ENCODE peak calls at places on chromosomes 3 and 15, in eight cellular contexts. V is renal cortical epithelial cell; F is stimulated activated CD8-positive, alpha-beta memory T cell treated with anti-CD3 and anti-CD28 coated beads, Interleukin-15, amount 100 ng/mL, for 24 hours; Z is T-helper 1 cell; J is NCI-H187; A is naive thymus-derived CD8-positive, alpha-beta T cell; Y is fibroblast of mammary gland; X is HEK293T. S is an unnamed sample.

GRCh38 chr3:194275721-194276120 is 75.4 kb downstream of the CPN2 start:
- DNase-seq in A (no peak), Z (no peak), V (no peak), J (no peak), F (no peak), X (no peak), Y (no peak), S (no peak)

GRCh38 chr15:97566957-97567356 is 393.5 kb upstream of the ARRDC4 start:
- DNase-seq in Y (no peak), Z (no peak), A (no peak), X (no peak), J (no peak), V (peak; percentile 9), F (no peak), S (no peak)

GRCh38 chr15:30925686-30926085 is 22.0 kb downstream of the FAN1 start:
- DNase-seq in A (no peak), X (no peak), Y (no peak), Z (no peak), F (no peak), V (no peak), J (no peak), S (no peak)

GRCh38 chr3:173688216-173688842 is 290.8 kb downstream of the NLGN1 start:
- DNase-seq in Y (no peak), F (no peak), Z (no peak), J (no peak), V (peak; percentile 95), X (no peak), A (no peak), S (no peak)

GRCh38 chr3:36362216-36362615 is 18.1 kb upstream of the STAC start:
- DNase-seq in Y (peak; percentile 35), Z (no peak), X (no peak), F (no peak), J (no peak), A (no peak), V (peak; percentile 77), S (no peak)

GRCh38 chr3:76954412-76954811 is 85.5 kb upstream of the ROBO2 start:
- DNase-seq in X (no peak), A (no peak), Y (no peak), V (no peak), J (no peak), Z (no peak), F (no peak), S (no peak)

GRCh38 chr3:53337167-53337940 is 10.0 kb downstream of the DCP1A start:
- DNase-seq in A (no peak), F (no peak), J (no peak), V (no peak), X (no peak), Z (no peak), Y (no peak), S (no peak)

GRCh38 chr15:57580428-57580827 is 11.3 kb upstream of the MYZAP start:
- DNase-seq in V (no peak), A (no peak), J (no peak), Z (no peak), F (no peak), X (no peak), Y (no peak), S (no peak)

GRCh38 chr3:20698896-20699295 is 512.9 kb upstream of the SGO1 start:
- DNase-seq in A (no peak), V (no peak), Y (no peak), Z (no peak), J (no peak), F (no peak), X (no peak), S (no peak)

GRCh38 chr3:191461113-191461595 is at the start of gene PYDC2:
- DNase-seq in F (no peak), J (no peak), Y (no peak), X (no peak), A (no peak), Z (no peak), V (no peak), S (no peak)

GRCh38 chr3:160531311-160531710 is 34.1 kb downstream of the KPNA4 start:
- DNase-seq in V (no peak), F (no peak), X (no peak), J (no peak), Y (no peak), Z (no peak), A (no peak), S (no peak)

GRCh38 chr15:84570164-84570692 is 30.6 kb upstream of the ZSCAN2 start:
- DNase-seq in V (no peak), X (peak; percentile 25), J (no peak), Z (peak; percentile 41), A (peak; percentile 39), Y (peak; percentile 36), F (peak; percentile 16), S (peak; percentile 91)

GRCh38 chr3:95460274-95460673 is 1354.1 kb upstream of the EPHA6 start:
- DNase-seq in A (no peak), Z (no peak), V (no peak), J (no peak), X (no peak), F (no peak), Y (no peak), S (no peak)

GRCh38 chr15:70269991-70270751 is 172.5 kb upstream of the TLE3 start:
- DNase-seq in X (no peak), Y (peak; percentile 52), F (no peak), Z (no peak), V (peak; percentile 82), A (no peak), J (peak; percentile 77), S (peak; percentile 77)

GRCh38 chr15:70178335-70179084 is 80.8 kb upstream of the TLE3 start:
- DNase-seq in Z (no peak), J (no peak), V (no peak), A (no peak), F (no peak), X (no peak), Y (no peak), S (no peak)

GRCh38 chr15:38226867-38227266 is 25.8 kb upstream of the SPRED1 start:
- DNase-seq in X (no peak), F (no peak), A (no peak), J (no peak), Z (no peak), Y (peak; percentile 91), V (peak; percentile 94), S (no peak)

GRCh38 chr15:33048255-33048654 is 146.3 kb downstream of the FMN1 start:
- DNase-seq in J (no peak), V (no peak), Y (peak; percentile 35), F (no peak), Z (no peak), A (no peak), X (no peak), S (no peak)

GRCh38 chr15:89406218-89406716 is 71.6 kb upstream of the POLG start:
- DNase-seq in F (no peak), X (no peak), J (no peak), Z (no peak), Y (no peak), V (no peak), A (no peak), S (no peak)

GRCh38 chr15:85759391-85759790 is 35.3 kb downstream of the KLHL25 start:
- DNase-seq in Y (no peak), F (no peak), V (no peak), Z (no peak), J (no peak), A (no peak), X (no peak), S (peak; percentile 71)

GRCh38 chr3:38297947-38298711 is 16.0 kb downstream of the SLC22A14 start:
- DNase-seq in J (no peak), V (peak; percentile 33), X (peak; percentile 11), A (no peak), Y (peak; percentile 43), F (no peak), Z (no peak), S (no peak)

GRCh38 chr15:78811124-78811824 is at the start of gene ADAMTS7:
- DNase-seq in Y (peak; percentile 49), A (peak; percentile 70), V (peak; percentile 8), F (no peak), X (peak; percentile 92), J (no peak), Z (peak; percentile 37), S (peak; percentile 88)

GRCh38 chr3:52441122-52441771 is 3.7 kb downstream of the SEMA3G start:
- DNase-seq in A (no peak), V (no peak), Z (no peak), X (no peak), F (no peak), J (no peak), Y (no peak), S (peak; percentile 59)

GRCh38 chr3:159200176-159200575 is 398.3 kb downstream of the MFSD1 start:
- DNase-seq in A (no peak), X (no peak), Z (no peak), V (peak; percentile 78), F (no peak), J (no peak), Y (peak; percentile 66), S (no peak)

GRCh38 chr3:197490098-197490497 is 65.7 kb downstream of the BDH1 start:
- DNase-seq in V (peak; percentile 87), F (no peak), Z (no peak), Y (no peak), A (no peak), X (no peak), J (no peak), S (no peak)

GRCh38 chr3:105791919-105792786 is 76.7 kb downstream of the CBLB start:
- DNase-seq in J (no peak), V (peak; percentile 75), Z (no peak), A (no peak), X (no peak), F (no peak), Y (peak; percentile 100), S (no peak)

GRCh38 chr3:189862385-189863023 is 231.3 kb downstream of the TP63 start:
- DNase-seq in V (no peak), F (no peak), Z (no peak), J (no peak), X (no peak), Y (peak; percentile 56), A (no peak), S (no peak)

GRCh38 chr3:32860499-32860898 is 42.7 kb downstream of the TRIM71 start:
- DNase-seq in V (no peak), Z (no peak), J (no peak), F (no peak), X (no peak), A (no peak), Y (no peak), S (no peak)

GRCh38 chr15:29765898-29766537 is 56.2 kb downstream of the TJP1 start:
- DNase-seq in Z (no peak), V (no peak), F (no peak), A (no peak), Y (peak; percentile 20), X (no peak), J (no peak), S (no peak)

GRCh38 chr3:142028174-142028833 is 121.0 kb downstream of the TFDP2 start:
- DNase-seq in F (no peak), X (peak; percentile 54), Y (peak; percentile 85), A (no peak), J (peak; percentile 8), V (peak; percentile 90), Z (peak; percentile 18), S (no peak)

GRCh38 chr3:150300376-150300775 is 107.7 kb upstream of the TSC22D2 start:
- DNase-seq in Z (no peak), F (no peak), Y (peak; percentile 23), A (no peak), X (no peak), V (peak; percentile 74), J (no peak), S (no peak)

GRCh38 chr15:60565407-60565806 is 86.5 kb upstream of the ICE2 start:
- DNase-seq in F (no peak), Y (no peak), J (no peak), A (no peak), X (no peak), Z (no peak), V (no peak), S (no peak)

GRCh38 chr3:72329354-72329753 is 518.9 kb downstream of the SHQ1 start:
- DNase-seq in J (no peak), F (no peak), A (no peak), Y (no peak), V (peak; percentile 30), Z (no peak), X (no peak), S (no peak)

GRCh38 chr3:99522147-99522546 is 116.2 kb upstream of the COL8A1 start:
- DNase-seq in A (no peak), J (no peak), Y (no peak), X (no peak), V (no peak), Z (no peak), F (no peak), S (no peak)

GRCh38 chr3:154304936-154305335 is 19.4 kb downstream of the DHX36 start:
- DNase-seq in A (no peak), V (no peak), F (no peak), J (no peak), X (no peak), Y (no peak), Z (no peak), S (no peak)